ENCODE peak calls at places on chromosomes 12 and 14, in four cellular contexts. One of them, this sample, is unnamed.

GRCh38 chr12:58413794-58414193 is 472.4 kb downstream of the ATP23 start:
- DNase-seq in Panc1: no peak
- DNase-seq in GF-D8: no peak
- DNase-seq in CD8-positive, alpha-beta T cell: no peak
- DNase-seq in this sample: no peak

GRCh38 chr14:92144708-92145107 is 22.9 kb downstream of the CPSF2 start:
- DNase-seq in Panc1: no peak
- DNase-seq in GF-D8: no peak
- DNase-seq in CD8-positive, alpha-beta T cell: no peak
- DNase-seq in this sample: no peak

GRCh38 chr14:33617154-33617553 is 333.7 kb downstream of the EGLN3 start:
- DNase-seq in Panc1: no peak
- DNase-seq in GF-D8: no peak
- DNase-seq in CD8-positive, alpha-beta T cell: no peak
- DNase-seq in this sample: no peak

GRCh38 chr14:24911324-24912095 is 138.4 kb downstream of the STXBP6 start:
- DNase-seq in Panc1: no peak
- DNase-seq in GF-D8: no peak
- DNase-seq in CD8-positive, alpha-beta T cell: no peak
- DNase-seq in this sample: no peak

GRCh38 chr12:6370994-6371754 is 4.2 kb downstream of the SCNN1A start:
- DNase-seq in Panc1: peak
- DNase-seq in GF-D8: no peak
- DNase-seq in CD8-positive, alpha-beta T cell: no peak
- DNase-seq in this sample: peak

GRCh38 chr12:31215521-31216232 is 110.3 kb downstream of the SINHCAF start:
- DNase-seq in Panc1: no peak
- DNase-seq in GF-D8: no peak
- DNase-seq in CD8-positive, alpha-beta T cell: no peak
- DNase-seq in this sample: peak

GRCh38 chr12:49288412-49288853 is 6.5 kb upstream of the PRPH start:
- DNase-seq in Panc1: no peak
- DNase-seq in GF-D8: no peak
- DNase-seq in CD8-positive, alpha-beta T cell: peak
- DNase-seq in this sample: peak

GRCh38 chr12:131282292-131283080 is 328.8 kb downstream of the ADGRD1 start:
- DNase-seq in Panc1: no peak
- DNase-seq in GF-D8: no peak
- DNase-seq in CD8-positive, alpha-beta T cell: no peak
- DNase-seq in this sample: no peak

GRCh38 chr14:77562681-77563080 is 53.8 kb downstream of the SPTLC2 start:
- DNase-seq in Panc1: no peak
- DNase-seq in GF-D8: no peak
- DNase-seq in CD8-positive, alpha-beta T cell: no peak
- DNase-seq in this sample: no peak

GRCh38 chr12:97151481-97151880 is 244.4 kb downstream of the NEDD1 start:
- DNase-seq in Panc1: no peak
- DNase-seq in GF-D8: no peak
- DNase-seq in CD8-positive, alpha-beta T cell: no peak
- DNase-seq in this sample: no peak

GRCh38 chr12:47943492-47944359 is 19.7 kb upstream of the TMEM106C start:
- DNase-seq in Panc1: no peak
- DNase-seq in GF-D8: no peak
- DNase-seq in CD8-positive, alpha-beta T cell: no peak
- DNase-seq in this sample: no peak

GRCh38 chr14:101072070-101072469 is 168.5 kb upstream of the RTL1 start:
- DNase-seq in Panc1: no peak
- DNase-seq in GF-D8: no peak
- DNase-seq in CD8-positive, alpha-beta T cell: no peak
- DNase-seq in this sample: no peak

GRCh38 chr12:101927042-101927441 is 49.7 kb downstream of the DRAM1 start:
- DNase-seq in Panc1: no peak
- DNase-seq in GF-D8: no peak
- DNase-seq in CD8-positive, alpha-beta T cell: no peak
- DNase-seq in this sample: no peak

GRCh38 chr12:26678697-26679660 is 154.0 kb downstream of the ITPR2 start:
- DNase-seq in Panc1: no peak
- DNase-seq in GF-D8: no peak
- DNase-seq in CD8-positive, alpha-beta T cell: no peak
- DNase-seq in this sample: no peak

GRCh38 chr14:99659333-99659741 is 14.4 kb downstream of the HHIPL1 start:
- DNase-seq in Panc1: no peak
- DNase-seq in GF-D8: no peak
- DNase-seq in CD8-positive, alpha-beta T cell: no peak
- DNase-seq in this sample: no peak

GRCh38 chr14:71932229-71932951 is at the start of gene RGS6:
- DNase-seq in Panc1: no peak
- DNase-seq in GF-D8: no peak
- DNase-seq in CD8-positive, alpha-beta T cell: no peak
- DNase-seq in this sample: peak

GRCh38 chr12:79844693-79845092 is 90.2 kb downstream of the PPP1R12A start:
- DNase-seq in Panc1: no peak
- DNase-seq in GF-D8: no peak
- DNase-seq in CD8-positive, alpha-beta T cell: no peak
- DNase-seq in this sample: no peak

GRCh38 chr14:104656014-104656714 is 33.3 kb upstream of the INF2 start:
- DNase-seq in Panc1: no peak
- DNase-seq in GF-D8: no peak
- DNase-seq in CD8-positive, alpha-beta T cell: no peak
- DNase-seq in this sample: peak

GRCh38 chr12:112419269-112420133 is 754 bp downstream of the PTPN11 start:
- DNase-seq in Panc1: no peak
- DNase-seq in GF-D8: peak
- DNase-seq in CD8-positive, alpha-beta T cell: no peak
- DNase-seq in this sample: no peak

GRCh38 chr12:43744826-43745225 is 13.8 kb downstream of the PUS7L start:
- DNase-seq in Panc1: no peak
- DNase-seq in GF-D8: no peak
- DNase-seq in CD8-positive, alpha-beta T cell: no peak
- DNase-seq in this sample: no peak